ENCODE peak calls at places on chromosomes 5 and 9, in five cellular contexts. P is pancreas, N is body of pancreas, Q is cardiac muscle cell, Z is endothelial cell of umbilical vein. I is an unnamed sample.

GRCh38 chr9:131096490-131097258 is at the start of gene AIF1L:
- DNase-seq in P (peak; percentile 74), N (peak; percentile 64), Q (no peak), Z (peak; percentile 23), I (no peak)

GRCh38 chr9:36487482-36488321 is 85.0 kb upstream of the MELK start:
- DNase-seq in P (peak; percentile 97), N (peak; percentile 94), Q (peak; percentile 98), Z (peak; percentile 88), I (peak; percentile 92)

GRCh38 chr5:181234455-181235306 is 9.0 kb downstream of the RACK1 start:
- DNase-seq in P (no peak), N (no peak), Q (no peak), Z (no peak), I (no peak)

GRCh38 chr9:85081963-85082362 is 412.4 kb downstream of the NTRK2 start:
- DNase-seq in P (no peak), N (no peak), Q (no peak), Z (no peak), I (no peak)

GRCh38 chr9:86126998-86127972 is 27.9 kb upstream of the GOLM1 start:
- DNase-seq in P (peak; percentile 82), N (peak; percentile 98), Q (peak; percentile 93), Z (no peak), I (peak; percentile 88)

GRCh38 chr5:55601209-55601618 is 66.5 kb upstream of the PLPP1 start:
- DNase-seq in P (peak; percentile 59), N (peak; percentile 75), Q (peak; percentile 79), Z (peak; percentile 83), I (peak; percentile 94)

GRCh38 chr5:98679963-98680362 is 93.5 kb upstream of the RGMB start:
- DNase-seq in P (no peak), N (no peak), Q (peak; percentile 15), Z (peak; percentile 2), I (peak; percentile 97)

GRCh38 chr5:115124741-115125140 is 45.0 kb downstream of the TRIM36 start:
- DNase-seq in P (no peak), N (no peak), Q (no peak), Z (no peak), I (no peak)

GRCh38 chr5:150458819-150459557 is 9.4 kb upstream of the RPS14 start:
- DNase-seq in P (peak; percentile 95), N (peak; percentile 82), Q (peak; percentile 71), Z (peak; percentile 33), I (peak; percentile 48)

GRCh38 chr5:57836921-57837320 is 354.3 kb upstream of the ACTBL2 start:
- DNase-seq in P (no peak), N (no peak), Q (no peak), Z (no peak), I (no peak)

GRCh38 chr5:141272906-141273305 is 27.7 kb downstream of the PCDHB15 start:
- DNase-seq in P (no peak), N (no peak), Q (no peak), Z (no peak), I (no peak)

GRCh38 chr5:111072949-111073682 is 1.6 kb downstream of the TSLP start:
- DNase-seq in P (peak; percentile 63), N (peak; percentile 48), Q (peak; percentile 40), Z (no peak), I (no peak)

GRCh38 chr5:73851782-73852181 is 225.8 kb downstream of the ARHGEF28 start:
- DNase-seq in P (no peak), N (no peak), Q (no peak), Z (no peak), I (no peak)

GRCh38 chr9:137163101-137163661 is 6.7 kb downstream of the LRRC26 start:
- DNase-seq in P (no peak), N (no peak), Q (no peak), Z (peak; percentile 14), I (no peak)

GRCh38 chr9:35108946-35109575 is 6.1 kb upstream of the STOML2 start:
- DNase-seq in P (no peak), N (no peak), Q (no peak), Z (no peak), I (no peak)

GRCh38 chr9:31467086-31467485 is 917.4 kb upstream of the ACO1 start:
- DNase-seq in P (no peak), N (no peak), Q (no peak), Z (no peak), I (no peak)

GRCh38 chr5:135738564-135738875 is 95.9 kb upstream of the SLC25A48 start:
- DNase-seq in P (no peak), N (no peak), Q (no peak), Z (no peak), I (no peak)

GRCh38 chr5:107555425-107556090 is 115.2 kb downstream of the EFNA5 start:
- DNase-seq in P (no peak), N (no peak), Q (no peak), Z (no peak), I (no peak)

GRCh38 chr9:108911820-108912219 is 22.1 kb downstream of the ELP1 start:
- DNase-seq in P (no peak), N (no peak), Q (no peak), Z (no peak), I (no peak)

GRCh38 chr5:174317261-174317894 is 271.9 kb downstream of the NSG2 start:
- DNase-seq in P (peak; percentile 65), N (peak; percentile 34), Q (peak; percentile 69), Z (no peak), I (peak; percentile 56)

GRCh38 chr5:81856948-81857928 is 106.3 kb upstream of the SSBP2 start:
- DNase-seq in P (peak; percentile 80), N (peak; percentile 83), Q (no peak), Z (peak; percentile 62), I (peak; percentile 10)

GRCh38 chr9:31612336-31613030 is 772.0 kb upstream of the ACO1 start:
- DNase-seq in P (no peak), N (no peak), Q (no peak), Z (peak; percentile 86), I (peak; percentile 29)

GRCh38 chr5:138737494-138738265 is 15.5 kb upstream of the CTNNA1 start:
- DNase-seq in P (no peak), N (no peak), Q (no peak), Z (no peak), I (peak; percentile 32)

GRCh38 chr5:157523976-157524375 is 51.6 kb downstream of the ADAM19 start:
- DNase-seq in P (no peak), N (no peak), Q (no peak), Z (no peak), I (no peak)

GRCh38 chr5:113806250-113806649 is 292.8 kb downstream of the YTHDC2 start:
- DNase-seq in P (no peak), N (no peak), Q (peak; percentile 49), Z (peak; percentile 71), I (peak; percentile 75)

GRCh38 chr5:172748341-172748843 is 22.6 kb downstream of the DUSP1 start:
- DNase-seq in P (no peak), N (no peak), Q (peak; percentile 96), Z (peak; percentile 96), I (peak; percentile 65)

GRCh38 chr9:80707120-80707519 is 982.2 kb downstream of the TLE1 start:
- DNase-seq in P (no peak), N (no peak), Q (peak; percentile 15), Z (no peak), I (peak; percentile 17)

GRCh38 chr9:84325347-84325982 is 15.1 kb downstream of the SLC28A3 start:
- DNase-seq in P (no peak), N (no peak), Q (no peak), Z (peak; percentile 17), I (peak; percentile 53)

GRCh38 chr9:137682431-137682991 is 63.7 kb downstream of the EHMT1 start:
- DNase-seq in P (no peak), N (no peak), Q (no peak), Z (no peak), I (no peak)

DNA sequence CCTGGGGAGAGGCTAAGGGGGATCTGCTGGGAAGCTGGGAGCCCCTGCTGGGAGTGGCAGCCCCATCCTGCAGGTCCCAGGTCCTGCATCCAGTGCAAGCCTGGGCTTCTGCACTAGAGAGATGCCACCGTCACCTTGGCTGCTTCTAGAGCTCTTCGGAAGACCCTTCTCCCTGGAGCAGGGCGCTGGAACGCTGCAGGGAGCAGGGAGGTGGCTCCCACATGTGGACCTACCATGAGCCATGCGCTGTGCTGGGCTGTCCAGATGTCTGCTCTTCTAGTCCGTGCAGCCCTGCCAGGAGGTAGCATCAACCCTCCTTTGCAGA is 90.9 kb upstream of the PHYKPL start:
- DNase-seq in P (peak; percentile 30), N (no peak), Q (no peak), Z (no peak), I (no peak)
- H3K4me1 ChIP-seq in P (no peaks in the 10 kb centered on the region), N (no peaks in the 10 kb centered on the region), Q (no peaks in the 10 kb centered on the region), Z (no peaks in the 10 kb centered on the region), I (no peaks in the 10 kb centered on the region)

GRCh38 chr9:127908660-127908926 is 8.2 kb downstream of the ST6GALNAC4 start:
- DNase-seq in P (no peak), N (no peak), Q (no peak), Z (no peak), I (no peak)
- H3K4me1 ChIP-seq in P (no peaks in the 10 kb centered on the region), N (peaks cover 40% of the 10 kb centered on the region), Q (peaks cover 13% of the 10 kb centered on the region), Z (peaks cover 35% of the 10 kb centered on the region), I (peaks cover 23% of the 10 kb centered on the region)

DNA sequence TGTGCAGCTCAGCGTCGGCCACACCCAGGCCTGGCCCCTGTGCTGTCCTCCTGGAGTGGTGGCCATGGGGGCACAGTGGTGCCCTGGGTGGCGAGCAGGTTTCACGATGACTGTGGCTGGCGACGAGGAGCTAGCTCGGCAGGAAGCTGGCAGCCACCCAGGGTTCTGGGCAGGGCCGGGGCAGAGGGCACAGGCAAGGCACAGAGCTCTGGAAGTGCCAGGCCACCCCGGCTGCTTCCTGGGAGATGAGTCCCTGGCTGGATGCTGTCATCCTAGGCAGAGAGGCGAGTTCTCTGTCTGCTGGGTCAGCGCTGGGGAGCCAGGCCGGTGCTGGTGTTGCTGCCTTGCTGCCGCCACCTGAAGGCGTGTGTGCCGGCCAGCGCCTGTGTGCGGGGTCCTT is 51.7 kb downstream of the RXRA start:
- DNase-seq in P (peak; percentile 89), N (peak; percentile 88), Q (no peak), Z (no peak), I (no peak)
- H3K4me1 ChIP-seq in P (peaks cover 46% of the 10 kb centered on the region), N (peaks cover 98% of the 10 kb centered on the region), Q (peaks cover 17% of the 10 kb centered on the region), Z (peaks cover 44% of the 10 kb centered on the region), I (peaks cover 15% of the 10 kb centered on the region)

GRCh38 chr5:171311698-171312083 is 2.6 kb downstream of the TLX3 start:
- DNase-seq in P (no peak), N (no peak), Q (no peak), Z (no peak), I (no peak)
- H3K4me1 ChIP-seq in P (peaks cover 4% of the 10 kb centered on the region), N (peaks cover 65% of the 10 kb centered on the region), Q (peaks cover 5% of the 10 kb centered on the region), Z (peaks cover 2% of the 10 kb centered on the region), I (no peaks in the 10 kb centered on the region)

GRCh38 chr5:133564921-133565565 is 47.3 kb downstream of the FSTL4 start:
- DNase-seq in P (no peak), N (no peak), Q (no peak), Z (no peak), I (no peak)

GRCh38 chr5:133565993-133566392 is 46.3 kb downstream of the FSTL4 start:
- DNase-seq in P (no peak), N (peak; percentile 23), Q (peak; percentile 48), Z (peak; percentile 19), I (peak; percentile 31)

GRCh38 chr5:133569347-133569746 is 43.0 kb downstream of the FSTL4 start:
- DNase-seq in P (no peak), N (peak; percentile 16), Q (peak; percentile 29), Z (no peak), I (peak; percentile 81)
- H3K4me1 ChIP-seq in P (no peaks in the 10 kb centered on the region), N (no peaks in the 10 kb centered on the region), Q (no peaks in the 10 kb centered on the region), Z (no peaks in the 10 kb centered on the region), I (no peaks in the 10 kb centered on the region)

I was measured in fibroblast of lung.